ENCODE peak calls at places on chromosomes 12 and 14, in six cellular contexts. F is cardiac fibroblast, W is NB4, E is cardiac muscle cell, A is hepatocyte, M is heart right ventricle. H is an unnamed sample.
A peak's percentile ranks its signal among the peaks of the same experiment; 100 is the strongest.

GRCh38 chr14:70303528-70304293 is 55.8 kb downstream of the COX16 start:
- DNase-seq in F (no peak), W (no peak), E (no peak), A (no peak), M (no peak), H (no peak)

GRCh38 chr12:86118161-86118560 is 138.0 kb downstream of the MGAT4C start:
- DNase-seq in F (no peak), W (no peak), E (no peak), A (no peak), M (no peak), H (no peak)

GRCh38 chr14:64918216-64918615 is 4.0 kb downstream of the CHURC1 start:
- DNase-seq in F (peak; percentile 58), W (no peak), E (no peak), A (no peak), M (no peak), H (peak; percentile 30)

GRCh38 chr12:24407884-24408283 is 458.4 kb upstream of the SOX5 start:
- DNase-seq in F (no peak), W (no peak), E (no peak), A (no peak), M (no peak), H (no peak)

GRCh38 chr12:110312581-110313360 is 31.7 kb downstream of the ATP2A2 start:
- DNase-seq in F (peak; percentile 88), W (peak; percentile 65), E (peak; percentile 84), A (no peak), M (no peak), H (peak; percentile 56)

GRCh38 chr14:87386453-87386980 is 606.5 kb downstream of the GALC start:
- DNase-seq in F (no peak), W (peak; percentile 2), E (no peak), A (no peak), M (no peak), H (no peak)

GRCh38 chr12:48286665-48287064 is 64.1 kb downstream of the ZNF641 start:
- DNase-seq in F (peak; percentile 10), W (peak; percentile 19), E (peak; percentile 30), A (peak; percentile 16), M (no peak), H (peak; percentile 14)

GRCh38 chr14:64632056-64632455 is 72.2 kb upstream of the PLEKHG3 start:
- DNase-seq in F (no peak), W (no peak), E (no peak), A (no peak), M (no peak), H (no peak)

GRCh38 chr12:114770323-114770722 is 86.3 kb upstream of the TBX3 start:
- DNase-seq in F (no peak), W (peak; percentile 14), E (no peak), A (no peak), M (no peak), H (no peak)

GRCh38 chr12:26293612-26294011 is 98.2 kb downstream of the SSPN start:
- DNase-seq in F (peak; percentile 42), W (no peak), E (no peak), A (no peak), M (no peak), H (no peak)

GRCh38 chr12:112978163-112979081 is at the start of gene OAS2:
- DNase-seq in F (peak; percentile 78), W (peak; percentile 77), E (peak; percentile 83), A (no peak), M (peak; percentile 23), H (peak; percentile 83)

GRCh38 chr14:100654814-100655795 is 67.9 kb upstream of the BEGAIN start:
- DNase-seq in F (no peak), W (no peak), E (no peak), A (peak; percentile 78), M (peak; percentile 40), H (no peak)

GRCh38 chr12:21502164-21502496 is 541 bp downstream of the GOLT1B start:
- DNase-seq in F (peak; percentile 42), W (peak; percentile 72), E (peak; percentile 38), A (peak; percentile 45), M (peak; percentile 13), H (peak; percentile 33)

GRCh38 chr14:53391631-53392030 is 238.5 kb upstream of the DDHD1 start:
- DNase-seq in F (peak; percentile 85), W (no peak), E (peak; percentile 26), A (no peak), M (no peak), H (peak; percentile 80)

GRCh38 chr14:30796707-30797106 is 77.7 kb upstream of the COCH start:
- DNase-seq in F (no peak), W (no peak), E (no peak), A (no peak), M (no peak), H (no peak)

GRCh38 chr12:69642531-69642930 is 31.8 kb upstream of the LRRC10 start:
- DNase-seq in F (no peak), W (no peak), E (no peak), A (no peak), M (peak; percentile 28), H (no peak)

GRCh38 chr14:47186491-47186890 is 488.9 kb downstream of the MDGA2 start:
- DNase-seq in F (no peak), W (no peak), E (peak; percentile 12), A (no peak), M (no peak), H (no peak)

GRCh38 chr14:65637780-65638179 is 225.2 kb downstream of the FUT8 start:
- DNase-seq in F (peak; percentile 17), W (peak; percentile 14), E (peak; percentile 5), A (no peak), M (no peak), H (no peak)

GRCh38 chr14:96038920-96039632 is at the start of gene C14orf132:
- DNase-seq in F (peak; percentile 29), W (no peak), E (peak; percentile 67), A (peak; percentile 78), M (peak; percentile 66), H (peak; percentile 51)

GRCh38 chr14:96031691-96032090 is 7.5 kb upstream of the C14orf132 start:
- DNase-seq in F (no peak), W (no peak), E (no peak), A (no peak), M (no peak), H (no peak)

GRCh38 chr12:101906226-101906625 is 28.8 kb downstream of the DRAM1 start:
- DNase-seq in F (no peak), W (no peak), E (no peak), A (no peak), M (no peak), H (no peak)

GRCh38 chr12:56437430-56438176 is 11.6 kb downstream of the TIMELESS start:
- DNase-seq in F (no peak), W (no peak), E (no peak), A (no peak), M (no peak), H (no peak)

GRCh38 chr14:54040851-54041250 is 84.2 kb upstream of the BMP4 start:
- DNase-seq in F (peak; percentile 8), W (no peak), E (no peak), A (no peak), M (no peak), H (peak; percentile 25)

GRCh38 chr14:99393059-99393655 is 87.5 kb downstream of the SETD3 start:
- DNase-seq in F (peak; percentile 47), W (peak; percentile 47), E (peak; percentile 52), A (peak; percentile 63), M (peak; percentile 24), H (peak; percentile 31)

GRCh38 chr12:2552000-2552399 is 242.8 kb upstream of the FKBP4 start:
- DNase-seq in F (no peak), W (no peak), E (no peak), A (no peak), M (no peak), H (no peak)

GRCh38 chr12:53795927-53796326 is 44.1 kb upstream of the CISTR start:
- DNase-seq in F (no peak), W (no peak), E (no peak), A (no peak), M (no peak), H (no peak)

GRCh38 chr12:67826946-67827719 is 162.1 kb upstream of the IFNG-AS1 start:
- DNase-seq in F (peak; percentile 54), W (no peak), E (peak; percentile 42), A (peak; percentile 16), M (no peak), H (peak; percentile 35)
- H3K4me3 ChIP-seq in F (peak overlapping the region; percentile 56), W (no peak overlapping the region), E (no peak overlapping the region), A (no peak overlapping the region), M (peak overlapping the region; percentile 33), H (peak overlapping the region; percentile 66)

GRCh38 chr12:107670999-107671643 is 14.5 kb upstream of the PWP1 start:
- DNase-seq in F (peak; percentile 44), W (peak; percentile 79), E (peak; percentile 34), A (peak; percentile 26), M (no peak), H (no peak)
- TF ChIP-seq CTCF in F (peak; percentile 81), W (peak; percentile 97), E (peak; percentile 72), A (peak; percentile 44), M (peak; percentile 49), H (peak; percentile 58)

GRCh38 chr12:41923351-41923750 is 221.3 kb downstream of the GXYLT1 start:
- DNase-seq in F (no peak), W (no peak), E (no peak), A (no peak), M (no peak), H (no peak)

GRCh38 chr12:41917181-41917580 is 227.5 kb downstream of the GXYLT1 start:
- DNase-seq in F (no peak), W (no peak), E (no peak), A (no peak), M (no peak), H (no peak)

GRCh38 chr12:41917827-41918445 is 226.7 kb downstream of the GXYLT1 start:
- DNase-seq in F (no peak), W (no peak), E (peak; percentile 31), A (no peak), M (no peak), H (no peak)

GRCh38 chr12:41919526-41920305 is 225.0 kb downstream of the GXYLT1 start:
- DNase-seq in F (no peak), W (no peak), E (no peak), A (no peak), M (no peak), H (no peak)

GRCh38 chr12:41919025-41919424 is 225.6 kb downstream of the GXYLT1 start:
- DNase-seq in F (no peak), W (no peak), E (no peak), A (no peak), M (no peak), H (no peak)
- H3K4me3 ChIP-seq in F (no peak overlapping the region), W (no peak overlapping the region), E (no peak overlapping the region), A (no peak overlapping the region), M (no peak overlapping the region), H (no peak overlapping the region)

DNA sequence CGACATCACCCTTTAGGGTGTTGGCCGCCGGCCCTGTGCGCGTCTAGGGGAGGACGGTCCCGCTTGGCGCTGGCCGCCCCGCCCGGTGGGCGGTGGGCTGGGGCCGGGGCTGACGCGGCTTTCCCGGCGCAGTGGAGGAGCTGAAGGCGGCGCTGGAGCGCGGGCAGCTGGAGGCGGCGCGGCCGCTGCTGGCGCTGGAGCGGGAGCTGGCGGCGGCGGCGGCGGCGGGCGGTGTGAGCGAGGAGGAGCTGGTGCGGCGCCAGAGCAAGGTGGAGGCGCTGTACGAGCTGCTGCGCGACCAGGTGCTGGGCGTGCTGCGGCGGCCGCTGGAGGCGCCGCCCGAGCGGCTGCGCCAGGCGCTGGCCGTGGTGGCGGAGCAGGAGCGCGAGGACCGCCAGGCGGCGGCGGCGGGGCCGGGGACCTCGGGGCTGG is 3.6 kb downstream of the TNFAIP2 start:
- DNase-seq in F (no peak), W (no peak), E (peak; percentile 43), A (peak; percentile 92), M (peak; percentile 62), H (no peak)
- TF ChIP-seq CTCF in F (no peak), W (no peak), E (no peak), A (peak; percentile 23), M (no peak), H (no peak)

H was measured in fibroblast of the aortic adventitia.